ENCODE peak calls at places on chromosomes 5 and 9, in four cellular contexts. W, M, H and X are unnamed samples.

GRCh38 chr5:156147251-156147947 is 179.6 kb upstream of the SGCD start:
- DNase-seq in W (no peak), M (no peak), H (no peak), X (no peak)

GRCh38 chr5:17378346-17378984 is 119.6 kb upstream of the TAF11L2 start:
- DNase-seq in W (peak; percentile 57), M (no peak), H (no peak), X (no peak)

GRCh38 chr9:131094622-131095021 is 1.7 kb upstream of the AIF1L start:
- DNase-seq in W (peak; percentile 25), M (no peak), H (no peak), X (no peak)

GRCh38 chr5:14983666-14984441 is 112.3 kb upstream of the ANKH start:
- DNase-seq in W (no peak), M (no peak), H (no peak), X (peak; percentile 14)

GRCh38 chr9:16075695-16076094 is 522.9 kb downstream of the CCDC171 start:
- DNase-seq in W (no peak), M (no peak), H (no peak), X (no peak)

GRCh38 chr9:120136685-120137084 is 443.3 kb downstream of the CDK5RAP2 start:
- DNase-seq in W (no peak), M (no peak), H (no peak), X (no peak)

GRCh38 chr5:113271015-113271414 is 163.8 kb downstream of the TSSK1B start:
- DNase-seq in W (no peak), M (no peak), H (no peak), X (no peak)

GRCh38 chr5:42953061-42953460 is 87.1 kb downstream of the ANXA2R start:
- DNase-seq in W (no peak), M (no peak), H (no peak), X (no peak)

GRCh38 chr9:132268725-132269352 is 85.9 kb downstream of the SETX start:
- DNase-seq in W (peak; percentile 58), M (peak; percentile 83), H (no peak), X (peak; percentile 63)

GRCh38 chr9:21078702-21079101 is 960 bp upstream of the IFNB1 start:
- DNase-seq in W (no peak), M (no peak), H (no peak), X (no peak)

GRCh38 chr5:175124251-175124813 is 319.6 kb downstream of the DRD1 start:
- DNase-seq in W (no peak), M (no peak), H (no peak), X (no peak)

GRCh38 chr5:886716-887325 is 5.8 kb downstream of the BRD9 start:
- DNase-seq in W (no peak), M (no peak), H (no peak), X (no peak)

GRCh38 chr5:97694091-97694490 is 511.0 kb upstream of the RIOK2 start:
- DNase-seq in W (no peak), M (no peak), H (no peak), X (no peak)

GRCh38 chr5:72235725-72236124 is 84.3 kb downstream of the MRPS27 start:
- DNase-seq in W (no peak), M (no peak), H (no peak), X (no peak)

GRCh38 chr9:125243792-125244260 is 2.7 kb upstream of the HSPA5 start:
- DNase-seq in W (no peak), M (no peak), H (no peak), X (no peak)

GRCh38 chr5:90562331-90562730 is 3.7 kb downstream of the ADGRV1 start:
- DNase-seq in W (no peak), M (no peak), H (no peak), X (no peak)

GRCh38 chr9:135349212-135349962 is 130.2 kb upstream of the PPP1R26 start:
- DNase-seq in W (no peak), M (no peak), H (no peak), X (no peak)

GRCh38 chr5:17113174-17113941 is 104.1 kb upstream of the BASP1 start:
- DNase-seq in W (peak; percentile 88), M (no peak), H (no peak), X (no peak)

GRCh38 chr5:5497132-5497748 is 74.8 kb downstream of the ICE1 start:
- DNase-seq in W (peak; percentile 61), M (peak; percentile 63), H (no peak), X (peak; percentile 69)

GRCh38 chr9:117400131-117400530 is 14.7 kb downstream of the ASTN2 start:
- DNase-seq in W (no peak), M (no peak), H (no peak), X (no peak)

GRCh38 chr5:172707285-172708182 is 63.5 kb downstream of the DUSP1 start:
- DNase-seq in W (peak; percentile 66), M (no peak), H (no peak), X (no peak)

GRCh38 chr5:36416605-36417004 is 114.9 kb upstream of the RANBP3L start:
- DNase-seq in W (no peak), M (no peak), H (no peak), X (no peak)

GRCh38 chr5:55982957-55983381 is 11.8 kb downstream of the IL6ST start:
- DNase-seq in W (no peak), M (no peak), H (no peak), X (no peak)

GRCh38 chr9:134153450-134153849 is 10.9 kb downstream of the RNU6ATAC start:
- DNase-seq in W (no peak), M (no peak), H (no peak), X (no peak)

GRCh38 chr9:85522459-85523092 is 219.2 kb downstream of the AGTPBP1 start:
- DNase-seq in W (no peak), M (peak; percentile 76), H (no peak), X (peak; percentile 44)

GRCh38 chr9:6625363-6625762 is 20.2 kb downstream of the GLDC start:
- DNase-seq in W (no peak), M (no peak), H (no peak), X (no peak)

GRCh38 chr5:75037106-75037505 is 15.3 kb downstream of the GCNT4 start:
- DNase-seq in W (peak; percentile 85), M (no peak), H (no peak), X (no peak)

GRCh38 chr5:15620501-15620900 is 120.5 kb downstream of the FBXL7 start:
- DNase-seq in W (peak; percentile 68), M (no peak), H (no peak), X (no peak)

GRCh38 chr5:15117691-15118090 is 246.1 kb upstream of the ANKH start:
- DNase-seq in W (no peak), M (no peak), H (no peak), X (no peak)

GRCh38 chr5:55903121-55903701 is 52.1 kb downstream of the IL31RA start:
- DNase-seq in W (no peak), M (no peak), H (peak; percentile 22), X (peak; percentile 79)

GRCh38 chr5:10452768-10453331 is 11.2 kb downstream of the ROPN1L start:
- DNase-seq in W (peak; percentile 84), M (no peak), H (peak; percentile 68), X (peak; percentile 82)

DNA sequence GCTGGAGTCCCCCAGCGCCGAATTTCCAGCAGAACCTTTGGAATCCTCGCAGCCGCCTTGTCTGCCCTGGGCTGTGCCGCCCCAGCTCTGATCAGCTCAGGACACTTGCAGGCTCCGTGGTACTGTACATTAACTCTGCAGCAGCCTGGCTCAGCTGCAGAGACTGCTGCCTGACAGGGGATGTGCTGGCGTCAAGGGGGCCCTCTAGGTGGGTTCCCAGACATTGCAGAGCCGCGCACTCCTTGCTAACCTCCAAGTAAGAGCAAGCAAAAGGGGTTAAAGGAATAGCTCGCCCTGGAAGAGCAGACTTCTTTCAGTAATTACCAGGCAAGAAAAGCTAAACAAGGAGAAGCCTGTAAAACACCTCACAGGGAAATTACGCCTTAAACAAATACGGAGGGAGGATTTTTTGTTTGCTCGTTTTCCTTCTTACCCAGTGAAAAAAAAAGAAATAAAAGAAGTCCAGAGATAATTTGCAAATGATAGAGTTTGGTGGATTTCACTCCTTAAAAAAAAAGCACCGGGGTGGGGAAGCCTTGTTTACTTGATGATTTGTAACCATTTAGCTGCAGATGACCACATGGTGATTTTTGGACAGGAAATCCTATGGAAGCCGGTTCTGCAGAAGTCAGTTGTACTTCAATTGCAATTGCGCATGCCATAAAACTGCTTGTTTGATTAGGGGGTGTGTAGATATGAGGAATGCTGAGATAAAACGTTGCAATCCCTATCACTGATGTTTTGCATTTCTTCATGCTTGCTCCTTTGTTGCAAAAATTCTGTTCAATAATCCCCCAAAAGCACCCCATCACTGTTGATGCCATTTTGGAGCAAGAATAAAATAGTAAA is 305.8 kb downstream of the PDE4D start:
- DNase-seq in W (peak; percentile 9), M (peak; percentile 60), H (no peak), X (no peak)
- TF ChIP-seq CTCF in W (no peak), M (no peak), H (no peak), X (no peak)

GRCh38 chr5:166341708-166342329 is 1949.6 kb upstream of the WWC1 start:
- DNase-seq in W (no peak), M (no peak), H (no peak), X (no peak)
- TF ChIP-seq CTCF in W (peak; percentile 10), M (peak; percentile 73), H (peak; percentile 32), X (no peak)

GRCh38 chr5:39220280-39221030 is 1.1 kb upstream of the FYB1 start:
- DNase-seq in W (no peak), M (no peak), H (no peak), X (no peak)

GRCh38 chr5:39216621-39217020 is 2.7 kb downstream of the FYB1 start:
- DNase-seq in W (no peak), M (no peak), H (no peak), X (no peak)

GRCh38 chr5:39218482-39219381 is 631 bp downstream of the FYB1 start:
- DNase-seq in W (peak; percentile 20), M (no peak), H (no peak), X (no peak)

GRCh38 chr5:39217365-39218281 is 1.7 kb downstream of the FYB1 start:
- DNase-seq in W (peak; percentile 74), M (peak; percentile 66), H (peak; percentile 36), X (peak; percentile 65)

GRCh38 chr5:39219433-39219832 is at the start of gene FYB1:
- DNase-seq in W (peak; percentile 67), M (no peak), H (no peak), X (no peak)
- TF ChIP-seq CTCF in W (no peak), M (no peak), H (no peak), X (no peak)

DNA sequence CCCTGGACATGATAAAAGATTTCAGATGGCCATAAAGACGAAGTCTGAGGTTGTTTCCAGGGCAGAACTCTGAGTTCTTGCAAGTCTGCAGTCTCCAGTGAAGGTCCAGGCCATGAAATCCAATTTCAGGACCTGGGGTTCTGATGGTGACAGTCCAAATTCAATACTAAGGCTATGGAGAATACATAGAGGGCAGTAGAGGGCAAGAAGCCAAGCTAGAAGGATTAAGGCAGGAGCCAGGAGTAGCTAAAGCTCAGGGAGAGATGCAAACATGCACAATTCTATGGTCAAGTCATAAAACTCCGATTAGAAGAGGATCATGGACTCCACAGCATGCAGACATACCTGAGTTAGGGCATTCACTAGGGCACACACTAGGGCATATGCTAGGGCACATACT is 11.4 kb downstream of the SLIT3 start:
- DNase-seq in W (no peak), M (no peak), H (no peak), X (no peak)
- TF ChIP-seq CTCF in W (peak; percentile 18), M (no peak), H (no peak), X (no peak)

GRCh38 chr5:102629827-102630605 is 125.1 kb upstream of the PAM start:
- DNase-seq in W (no peak), M (no peak), H (no peak), X (no peak)

GRCh38 chr5:102625940-102626339 is 127.1 kb upstream of the SLCO6A1 start:
- DNase-seq in W (no peak), M (no peak), H (no peak), X (no peak)

GRCh38 chr5:102627311-102627710 is 127.8 kb upstream of the PAM start:
- DNase-seq in W (peak; percentile 33), M (no peak), H (no peak), X (no peak)

GRCh38 chr5:102625446-102625845 is 126.6 kb upstream of the SLCO6A1 start:
- DNase-seq in W (no peak), M (no peak), H (no peak), X (no peak)

GRCh38 chr5:102628449-102629175 is 126.5 kb upstream of the PAM start:
- DNase-seq in W (peak; percentile 23), M (no peak), H (no peak), X (no peak)
- TF ChIP-seq CTCF in W (no peak), M (no peak), H (no peak), X (no peak)